ENCODE peak calls at places on chromosomes 6 and 20, in nine cellular contexts. P, N, H, W, L, B, T, M and E are unnamed samples.

GRCh38 chr20:59124326-59125029 is 39.1 kb upstream of the ZNF831 start:
- DNase-seq in P (no peak), N (no peak), H (no peak), W (no peak), L (no peak), B (no peak), T (no peak), M (no peak), E (no peak)

GRCh38 chr6:136403166-136403980 is 113.7 kb upstream of the BCLAF1 start:
- DNase-seq in P (peak), N (no peak), H (no peak), W (no peak), L (no peak), B (peak), T (no peak), M (no peak), E (peak)

GRCh38 chr6:36120979-36121706 is 9.2 kb upstream of the MAPK13 start:
- DNase-seq in P (peak), N (peak), H (peak), W (peak), L (no peak), B (peak), T (peak), M (no peak), E (peak)

GRCh38 chr6:146785001-146785585 is 186.3 kb downstream of the ADGB start:
- DNase-seq in P (peak), N (no peak), H (peak), W (peak), L (no peak), B (peak), T (no peak), M (no peak), E (peak)

GRCh38 chr20:58131581-58132142 is 96.8 kb downstream of the ANKRD60 start:
- DNase-seq in P (peak), N (no peak), H (no peak), W (no peak), L (no peak), B (peak), T (no peak), M (no peak), E (peak)

GRCh38 chr20:57570898-57571297 is 10.0 kb downstream of the PCK1 start:
- DNase-seq in P (no peak), N (no peak), H (no peak), W (no peak), L (no peak), B (no peak), T (no peak), M (no peak), E (no peak)

GRCh38 chr6:13470240-13471140 is 16.9 kb downstream of the GFOD1 start:
- DNase-seq in P (no peak), N (no peak), H (no peak), W (no peak), L (no peak), B (no peak), T (no peak), M (peak), E (no peak)

GRCh38 chr6:154705471-154706113 is 27.6 kb upstream of the SCAF8 start:
- DNase-seq in P (no peak), N (no peak), H (no peak), W (no peak), L (no peak), B (no peak), T (no peak), M (no peak), E (peak)

GRCh38 chr6:106560966-106561740 is 68.1 kb downstream of the RTN4IP1 start:
- DNase-seq in P (peak), N (no peak), H (no peak), W (no peak), L (no peak), B (no peak), T (no peak), M (no peak), E (no peak)

GRCh38 chr20:51831891-51832675 is 29.8 kb upstream of the SALL4 start:
- DNase-seq in P (peak), N (no peak), H (no peak), W (no peak), L (no peak), B (no peak), T (no peak), M (no peak), E (no peak)

GRCh38 chr20:57244221-57244585 is 22.2 kb downstream of the BMP7 start:
- DNase-seq in P (no peak), N (no peak), H (no peak), W (no peak), L (no peak), B (no peak), T (no peak), M (no peak), E (no peak)

GRCh38 chr6:106927531-106928398 is 46.8 kb downstream of the CD24 start:
- DNase-seq in P (peak), N (peak), H (no peak), W (no peak), L (no peak), B (peak), T (no peak), M (no peak), E (peak)

GRCh38 chr6:9412951-9413559 is 977.7 kb upstream of the SLC35B3 start:
- DNase-seq in P (peak), N (peak), H (no peak), W (no peak), L (no peak), B (no peak), T (peak), M (no peak), E (peak)

GRCh38 chr6:134519456-134519855 is 201.5 kb upstream of the SGK1 start:
- DNase-seq in P (peak), N (peak), H (peak), W (peak), L (no peak), B (peak), T (peak), M (no peak), E (no peak)